ENCODE peak calls at places on chromosomes 5 and 9, in seven cellular contexts. Y, P, H, S, L, V and G are unnamed samples. For H3K27me3 and H3K36me3, the result is how much of the 10 kb centered on the place peaks cover.

GRCh38 chr5:97764700-97765099 is 581.7 kb upstream of the RIOK2 start:
- DNase-seq in Y (peak), P (no peak), H (no peak), S (no peak), L (peak), V (no peak), G (peak)

GRCh38 chr9:15755660-15756059 is 202.8 kb downstream of the CCDC171 start:
- DNase-seq in Y (no peak), P (no peak), H (no peak), S (no peak), L (no peak), V (no peak), G (no peak)

GRCh38 chr5:37771203-37771611 is 68.6 kb downstream of the GDNF start:
- DNase-seq in Y (no peak), P (no peak), H (peak), S (no peak), L (peak), V (no peak), G (peak)

GRCh38 chr5:140075371-140075770 is 32.3 kb upstream of the NRG2 start:
- DNase-seq in Y (no peak), P (no peak), H (no peak), S (no peak), L (no peak), V (no peak), G (peak)

GRCh38 chr9:97059661-97060060 is 20.7 kb upstream of the CTSV start:
- DNase-seq in Y (no peak), P (no peak), H (no peak), S (no peak), L (peak), V (no peak), G (no peak)

GRCh38 chr5:80033513-80033912 is 1.6 kb upstream of the THBS4 start:
- DNase-seq in Y (no peak), P (no peak), H (no peak), S (no peak), L (no peak), V (no peak), G (no peak)

GRCh38 chr5:125717209-125717608 is 706.0 kb upstream of the GRAMD2B start:
- DNase-seq in Y (no peak), P (no peak), H (peak), S (no peak), L (no peak), V (no peak), G (no peak)

GRCh38 chr5:81506900-81507588 is 113.1 kb upstream of the ACOT12 start:
- DNase-seq in Y (peak), P (peak), H (no peak), S (peak), L (no peak), V (peak), G (peak)

GRCh38 chr5:131745155-131745554 is 51.7 kb downstream of the FNIP1 start:
- DNase-seq in Y (no peak), P (no peak), H (no peak), S (no peak), L (no peak), V (no peak), G (no peak)

GRCh38 chr5:172412724-172413260 is 41.5 kb downstream of the SH3PXD2B start:
- DNase-seq in Y (no peak), P (peak), H (peak), S (no peak), L (no peak), V (peak), G (peak)

GRCh38 chr5:5658226-5658625 is 235.7 kb downstream of the ICE1 start:
- DNase-seq in Y (no peak), P (peak), H (no peak), S (no peak), L (no peak), V (no peak), G (peak)

GRCh38 chr9:84101892-84102632 is 121.5 kb downstream of the RMI1 start:
- DNase-seq in Y (no peak), P (no peak), H (no peak), S (no peak), L (no peak), V (no peak), G (no peak)
- H3K27me3 ChIP-seq in Y (under half), P (under half), H (under half), S (under half), L (under half), V (under half), G (under half)

GRCh38 chr5:168433982-168434381 is 52.3 kb upstream of the RARS1 start:
- DNase-seq in Y (no peak), P (no peak), H (no peak), S (peak), L (no peak), V (no peak), G (no peak)
- H3K36me3 ChIP-seq in Y (under half), P (under half), H (under half), S (under half), L (under half), V (under half), G (half or more)

DNA sequence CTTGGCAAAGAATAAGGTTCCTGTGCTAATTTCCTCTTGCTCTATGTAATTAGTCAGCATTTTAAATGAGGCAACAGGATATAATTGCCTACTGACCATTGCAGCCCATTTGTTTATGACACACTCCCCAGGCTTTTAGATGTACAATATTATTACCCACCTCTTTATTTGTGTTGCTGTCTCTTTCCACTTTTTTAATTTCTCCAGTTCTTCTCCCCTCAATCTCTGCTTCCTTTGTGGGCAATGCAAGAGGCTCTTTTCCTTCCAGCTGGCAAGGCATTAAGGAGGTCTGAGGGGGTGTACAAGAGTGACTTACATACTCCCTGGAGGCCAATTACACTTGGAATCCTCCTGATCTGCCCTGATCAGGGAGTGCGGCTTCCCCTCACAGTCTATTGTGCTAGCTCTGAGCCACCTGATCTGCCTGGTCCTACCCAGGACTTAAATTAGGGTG is 418.8 kb downstream of the NR2F1-AS1 start:
- DNase-seq in Y (no peak), P (no peak), H (peak), S (no peak), L (no peak), V (no peak), G (peak)
- H3K27me3 ChIP-seq in Y (under half), P (under half), H (under half), S (under half), L (under half), V (under half), G (under half)

GRCh38 chr5:1513326-1514026 is 10.3 kb downstream of the LPCAT1 start:
- DNase-seq in Y (no peak), P (no peak), H (peak), S (no peak), L (no peak), V (peak), G (no peak)
- H3K36me3 ChIP-seq in Y (under half), P (under half), H (under half), S (under half), L (under half), V (under half), G (half or more)

DNA sequence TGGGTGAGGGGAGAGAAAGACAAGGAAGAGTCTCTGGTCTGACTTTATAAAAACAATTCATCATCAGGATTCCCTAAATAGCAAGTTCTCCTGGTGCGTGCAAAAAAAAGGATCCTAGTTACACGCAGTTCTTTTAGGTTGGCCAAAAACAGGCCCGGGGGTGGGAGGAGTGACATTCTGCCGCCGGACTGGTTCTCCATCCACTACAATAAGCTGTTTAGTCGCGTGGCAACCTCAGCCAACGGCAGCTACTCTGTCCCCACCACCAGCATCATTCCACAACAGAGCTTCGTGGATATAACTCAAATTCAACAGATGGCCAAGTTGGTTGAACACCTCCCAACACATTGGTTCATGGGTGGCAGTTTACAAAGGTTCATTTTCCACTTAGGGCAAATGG is 2.9 kb upstream of the FAM163B start:
- DNase-seq in Y (no peak), P (no peak), H (no peak), S (no peak), L (no peak), V (no peak), G (no peak)
- H3K27me3 ChIP-seq in Y (under half), P (under half), H (half or more), S (under half), L (half or more), V (under half), G (half or more)

GRCh38 chr5:24385070-24385469 is 259.7 kb downstream of the CDH10 start:
- DNase-seq in Y (no peak), P (no peak), H (no peak), S (no peak), L (no peak), V (no peak), G (no peak)
- H3K36me3 ChIP-seq in Y (under half), P (under half), H (under half), S (under half), L (under half), V (under half), G (under half)